ENCODE peak calls at places on chromosomes 6 and 20, in seven cellular contexts. W, H, I, V, O, E and C are unnamed samples.
A peak's percentile ranks its signal among the peaks of the same experiment; 100 is the strongest.

GRCh38 chr20:24365685-24366084 is 103.7 kb upstream of the SYNDIG1 start:
- DNase-seq in I (no peak), E (no peak), O (no peak), H (no peak), W (no peak), V (no peak), C (no peak)

GRCh38 chr20:47334022-47334551 is 22.4 kb downstream of the ZMYND8 start:
- DNase-seq in O (no peak), V (no peak), I (peak; percentile 58), E (peak; percentile 99), W (no peak), H (peak; percentile 96), C (peak; percentile 97)

GRCh38 chr6:47665112-47665511 is 33.3 kb upstream of the ADGRF4 start:
- DNase-seq in W (no peak), E (no peak), H (peak; percentile 92), O (no peak), I (no peak), V (no peak), C (no peak)

GRCh38 chr6:170271771-170272314 is 19.0 kb downstream of the DLL1 start:
- DNase-seq in V (no peak), I (peak; percentile 71), H (no peak), E (no peak), O (peak; percentile 34), W (peak; percentile 55), C (no peak)

GRCh38 chr6:5107332-5107731 is 22.2 kb downstream of the PPP1R3G start:
- DNase-seq in H (no peak), I (no peak), E (no peak), O (no peak), V (no peak), W (no peak), C (no peak)

GRCh38 chr6:137977206-137977605 is 110.1 kb downstream of the TNFAIP3 start:
- DNase-seq in I (no peak), O (no peak), H (no peak), V (no peak), E (no peak), W (no peak), C (no peak)

GRCh38 chr6:24607310-24607709 is 38.7 kb downstream of the KIAA0319 start:
- DNase-seq in W (no peak), V (no peak), H (no peak), I (no peak), E (no peak), O (no peak), C (no peak)

GRCh38 chr6:4675086-4675485 is 101.1 kb upstream of the CDYL start:
- DNase-seq in V (peak; percentile 11), I (no peak), W (no peak), H (no peak), O (no peak), E (no peak), C (no peak)

GRCh38 chr6:156585859-156586258 is 191.3 kb upstream of the ARID1B start:
- DNase-seq in W (no peak), V (no peak), E (no peak), H (no peak), I (no peak), O (no peak), C (no peak)

GRCh38 chr6:150599199-150600002 is at the start of gene PLEKHG1:
- DNase-seq in O (peak; percentile 23), V (peak; percentile 92), I (peak; percentile 79), H (no peak), W (peak; percentile 11), E (no peak), C (no peak)

GRCh38 chr6:137304020-137304780 is 85.0 kb upstream of the IFNGR1 start:
- DNase-seq in I (no peak), H (no peak), E (no peak), W (no peak), O (no peak), V (no peak), C (no peak)

GRCh38 chr6:105553174-105553573 is 150.3 kb upstream of the PREP start:
- DNase-seq in V (no peak), E (no peak), O (no peak), W (no peak), I (no peak), H (peak; percentile 80), C (no peak)

GRCh38 chr20:51193066-51193772 is 170.3 kb upstream of the KCNG1 start:
- DNase-seq in O (no peak), V (no peak), W (no peak), I (no peak), E (peak; percentile 90), H (no peak), C (no peak)

GRCh38 chr6:23890543-23891227 is 235.3 kb upstream of the NRSN1 start:
- DNase-seq in E (no peak), V (no peak), I (no peak), O (peak; percentile 5), H (no peak), W (no peak), C (no peak)

GRCh38 chr6:116633685-116634084 is 17.4 kb downstream of the RSPH4A start:
- DNase-seq in I (no peak), V (peak; percentile 45), O (no peak), H (no peak), E (no peak), W (no peak), C (no peak)

GRCh38 chr6:44576132-44576601 is 188.7 kb downstream of the CDC5L start:
- DNase-seq in W (no peak), H (no peak), O (no peak), V (no peak), I (no peak), E (no peak), C (peak; percentile 1)

GRCh38 chr20:23926941-23927872 is 47.7 kb upstream of the CST5 start:
- DNase-seq in O (no peak), W (no peak), V (no peak), I (no peak), E (no peak), H (no peak), C (no peak)

GRCh38 chr6:135693971-135694370 is 157.5 kb upstream of the PDE7B start:
- DNase-seq in H (no peak), W (no peak), E (no peak), O (no peak), V (no peak), I (no peak), C (no peak)